ENCODE peak calls at places on chromosome 9, in seven cellular contexts. One of them, this sample, is unnamed.

GRCh38 chr9:98429613-98430012 is 174.2 kb upstream of the TBC1D2 start:
- DNase-seq in IMR-90: peak; percentile 80
- DNase-seq in neuronal stem cell: no peak
- DNase-seq in mesendoderm: peak; percentile 50
- DNase-seq in H9: no peak
- DNase-seq in H1: no peak
- DNase-seq in trophoblast cell: no peak
- DNase-seq in this sample: peak; percentile 32

GRCh38 chr9:102253099-102253498 is 514.7 kb upstream of the GRIN3A start:
- DNase-seq in trophoblast cell: no peak
- DNase-seq in neuronal stem cell: no peak
- DNase-seq in H9: no peak
- DNase-seq in IMR-90: no peak
- DNase-seq in H1: no peak
- DNase-seq in mesendoderm: peak; percentile 51
- DNase-seq in this sample: no peak

GRCh38 chr9:27194401-27195091 is 85.5 kb downstream of the TEK start:
- DNase-seq in H1: no peak
- DNase-seq in neuronal stem cell: no peak
- DNase-seq in IMR-90: peak; percentile 87
- DNase-seq in H9: no peak
- DNase-seq in trophoblast cell: no peak
- DNase-seq in mesendoderm: peak; percentile 43
- DNase-seq in this sample: peak; percentile 97

GRCh38 chr9:126781186-126781585 is 23.7 kb upstream of the ZBTB43 start:
- DNase-seq in H9: no peak
- DNase-seq in H1: no peak
- DNase-seq in IMR-90: no peak
- DNase-seq in neuronal stem cell: no peak
- DNase-seq in trophoblast cell: no peak
- DNase-seq in mesendoderm: no peak
- DNase-seq in this sample: no peak

GRCh38 chr9:108612510-108612909 is 243.3 kb downstream of the ACTL7B start:
- DNase-seq in H9: no peak
- DNase-seq in mesendoderm: no peak
- DNase-seq in neuronal stem cell: no peak
- DNase-seq in trophoblast cell: no peak
- DNase-seq in H1: no peak
- DNase-seq in IMR-90: no peak
- DNase-seq in this sample: no peak

GRCh38 chr9:126637002-126637849 is 23.5 kb downstream of the LMX1B start:
- DNase-seq in neuronal stem cell: no peak
- DNase-seq in trophoblast cell: no peak
- DNase-seq in mesendoderm: no peak
- DNase-seq in IMR-90: no peak
- DNase-seq in H1: no peak
- DNase-seq in H9: no peak
- DNase-seq in this sample: no peak

GRCh38 chr9:69380301-69380700 is 55.3 kb downstream of the ENTREP1 start:
- DNase-seq in trophoblast cell: no peak
- DNase-seq in mesendoderm: no peak
- DNase-seq in neuronal stem cell: no peak
- DNase-seq in IMR-90: no peak
- DNase-seq in H1: no peak
- DNase-seq in H9: no peak
- DNase-seq in this sample: peak; percentile 19

GRCh38 chr9:69195019-69195418 is 20.9 kb downstream of the TJP2 start:
- DNase-seq in mesendoderm: no peak
- DNase-seq in H1: no peak
- DNase-seq in neuronal stem cell: no peak
- DNase-seq in IMR-90: no peak
- DNase-seq in H9: no peak
- DNase-seq in trophoblast cell: no peak
- DNase-seq in this sample: no peak

GRCh38 chr9:72334658-72335337 is 30.2 kb downstream of the ZFAND5 start:
- DNase-seq in mesendoderm: no peak
- DNase-seq in H1: no peak
- DNase-seq in IMR-90: no peak
- DNase-seq in neuronal stem cell: no peak
- DNase-seq in trophoblast cell: no peak
- DNase-seq in H9: no peak
- DNase-seq in this sample: no peak

GRCh38 chr9:130651752-130652151 is 12.6 kb upstream of the PRDM12 start:
- DNase-seq in IMR-90: no peak
- DNase-seq in neuronal stem cell: no peak
- DNase-seq in H1: no peak
- DNase-seq in H9: no peak
- DNase-seq in trophoblast cell: no peak
- DNase-seq in mesendoderm: no peak
- DNase-seq in this sample: no peak

GRCh38 chr9:20382460-20383071 is 239.7 kb downstream of the MLLT3 start:
- DNase-seq in neuronal stem cell: no peak
- DNase-seq in H9: no peak
- DNase-seq in H1: no peak
- DNase-seq in IMR-90: peak; percentile 78
- DNase-seq in mesendoderm: no peak
- DNase-seq in trophoblast cell: no peak
- DNase-seq in this sample: peak; percentile 50

GRCh38 chr9:88307136-88307535 is 81.1 kb upstream of the SPIN1 start:
- DNase-seq in IMR-90: no peak
- DNase-seq in trophoblast cell: no peak
- DNase-seq in H1: no peak
- DNase-seq in mesendoderm: no peak
- DNase-seq in neuronal stem cell: no peak
- DNase-seq in H9: no peak
- DNase-seq in this sample: no peak

GRCh38 chr9:37445832-37446231 is 19.4 kb downstream of the ZBTB5 start:
- DNase-seq in H9: no peak
- DNase-seq in mesendoderm: no peak
- DNase-seq in H1: no peak
- DNase-seq in trophoblast cell: no peak
- DNase-seq in neuronal stem cell: no peak
- DNase-seq in IMR-90: no peak
- DNase-seq in this sample: no peak

GRCh38 chr9:98807070-98807810 is at the start of gene GALNT12:
- DNase-seq in trophoblast cell: no peak
- DNase-seq in H9: peak; percentile 67
- DNase-seq in H1: peak; percentile 77
- DNase-seq in IMR-90: no peak
- DNase-seq in neuronal stem cell: no peak
- DNase-seq in mesendoderm: peak; percentile 57
- DNase-seq in this sample: no peak

GRCh38 chr9:98083059-98083458 is 26.5 kb downstream of the NANS start:
- DNase-seq in neuronal stem cell: no peak
- DNase-seq in H1: no peak
- DNase-seq in IMR-90: peak; percentile 46
- DNase-seq in H9: no peak
- DNase-seq in trophoblast cell: peak; percentile 62
- DNase-seq in mesendoderm: no peak
- DNase-seq in this sample: peak; percentile 18

GRCh38 chr9:129142536-129142935 is 31.3 kb downstream of the PTPA start:
- DNase-seq in H1: no peak
- DNase-seq in mesendoderm: no peak
- DNase-seq in IMR-90: no peak
- DNase-seq in trophoblast cell: no peak
- DNase-seq in H9: no peak
- DNase-seq in neuronal stem cell: no peak
- DNase-seq in this sample: no peak

GRCh38 chr9:128987800-128988199 is 40.3 kb downstream of the NUP188 start:
- DNase-seq in trophoblast cell: no peak
- DNase-seq in neuronal stem cell: no peak
- DNase-seq in H1: no peak
- DNase-seq in mesendoderm: no peak
- DNase-seq in H9: no peak
- DNase-seq in IMR-90: peak; percentile 80
- DNase-seq in this sample: peak; percentile 24

GRCh38 chr9:102518324-102518723 is 476.8 kb upstream of the CYLC2 start:
- DNase-seq in H9: no peak
- DNase-seq in H1: no peak
- DNase-seq in IMR-90: no peak
- DNase-seq in mesendoderm: no peak
- DNase-seq in neuronal stem cell: no peak
- DNase-seq in trophoblast cell: no peak
- DNase-seq in this sample: no peak

GRCh38 chr9:124467410-124468060 is 17.3 kb downstream of the ADGRD2 start:
- DNase-seq in H1: no peak
- DNase-seq in mesendoderm: no peak
- DNase-seq in trophoblast cell: no peak
- DNase-seq in H9: no peak
- DNase-seq in neuronal stem cell: no peak
- DNase-seq in IMR-90: no peak
- DNase-seq in this sample: no peak

DNA sequence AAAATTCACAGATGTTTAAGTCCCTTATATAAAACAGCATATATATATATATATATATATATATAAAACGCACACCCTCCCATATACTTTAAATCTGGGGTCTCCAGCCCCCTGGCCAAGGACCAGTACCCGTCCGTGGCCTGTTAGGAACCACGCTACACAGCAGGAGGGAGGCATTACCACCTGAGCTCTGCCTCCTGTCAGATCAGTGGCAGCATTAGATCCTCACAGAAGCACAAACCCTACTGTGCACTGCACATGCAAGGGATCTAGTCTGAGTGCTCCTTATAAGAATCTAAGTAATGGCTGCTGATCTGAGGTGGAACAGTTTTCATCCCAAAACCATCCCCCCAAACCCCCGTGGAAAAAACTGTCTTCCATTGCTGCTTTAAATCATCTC is 9.0 kb downstream of the PSIP1 start:
- DNase-seq in mesendoderm: no peak
- DNase-seq in trophoblast cell: no peak
- DNase-seq in neuronal stem cell: no peak
- DNase-seq in H1: no peak
- DNase-seq in IMR-90: no peak
- DNase-seq in H9: no peak
- DNase-seq in this sample: no peak
- H3K23ac ChIP-seq in mesendoderm: no peak overlapping the region
- H3K23ac ChIP-seq in trophoblast cell: no peak overlapping the region
- H3K23ac ChIP-seq in neuronal stem cell: no peak overlapping the region
- H3K23ac ChIP-seq in H1: no peak overlapping the region
- H3K23ac ChIP-seq in IMR-90: peak overlapping the region; percentile 46
- H3K23ac ChIP-seq in H9: no peak overlapping the region
- H3K23ac ChIP-seq in this sample: no peak overlapping the region

GRCh38 chr9:84773023-84773422 is 103.5 kb downstream of the NTRK2 start:
- DNase-seq in neuronal stem cell: no peak
- DNase-seq in trophoblast cell: no peak
- DNase-seq in mesendoderm: no peak
- DNase-seq in H1: no peak
- DNase-seq in H9: no peak
- DNase-seq in IMR-90: peak; percentile 41
- DNase-seq in this sample: no peak
- H2BK5ac ChIP-seq in neuronal stem cell: no peak overlapping the region
- H2BK5ac ChIP-seq in trophoblast cell: no peak overlapping the region
- H2BK5ac ChIP-seq in mesendoderm: no peak overlapping the region
- H2BK5ac ChIP-seq in H1: no peak overlapping the region
- H2BK5ac ChIP-seq in H9: no peak overlapping the region
- H2BK5ac ChIP-seq in IMR-90: peak overlapping the region; percentile 42
- H2BK5ac ChIP-seq in this sample: no peak overlapping the region

DNA sequence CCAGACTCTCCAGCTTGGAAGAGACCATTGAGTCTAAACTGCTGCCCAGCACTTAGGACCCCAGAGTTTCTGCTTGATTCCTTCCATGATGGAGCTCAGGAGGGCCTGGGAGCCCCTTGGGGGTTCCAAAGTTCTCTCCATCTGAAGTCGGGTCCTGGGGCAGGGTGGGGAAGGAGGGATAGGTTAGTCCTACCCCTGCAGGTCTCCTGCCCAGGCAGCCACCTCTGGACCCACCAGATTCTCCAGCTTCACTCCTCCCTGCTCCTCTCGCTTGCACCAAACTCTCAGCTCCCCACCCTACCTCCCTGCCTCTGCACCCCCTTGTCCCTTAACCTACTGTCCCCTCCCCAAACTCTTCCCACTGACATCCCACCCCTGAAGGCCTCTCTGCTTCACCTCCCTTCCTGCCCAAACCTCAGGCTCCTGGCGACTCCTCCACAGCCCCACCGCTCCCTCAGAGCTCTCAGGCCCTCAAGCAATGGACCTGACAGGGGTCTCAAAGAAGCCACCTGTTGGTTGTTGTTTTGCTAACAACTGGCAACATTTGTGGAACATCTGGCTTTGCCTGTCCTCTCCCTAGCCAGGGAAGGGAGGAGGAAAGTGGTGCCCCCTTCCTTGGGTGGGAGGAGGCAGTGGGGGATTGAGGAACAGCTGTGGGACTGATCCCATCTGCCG is 137.5 kb downstream of the RGS3 start:
- DNase-seq in IMR-90: no peak
- DNase-seq in H9: no peak
- DNase-seq in neuronal stem cell: no peak
- DNase-seq in H1: no peak
- DNase-seq in mesendoderm: no peak
- DNase-seq in trophoblast cell: no peak
- DNase-seq in this sample: no peak
- H3K9ac ChIP-seq in IMR-90: no peak overlapping the region
- H3K9ac ChIP-seq in H9: no peak overlapping the region
- H3K9ac ChIP-seq in neuronal stem cell: no peak overlapping the region
- H3K9ac ChIP-seq in H1: no peak overlapping the region
- H3K9ac ChIP-seq in mesendoderm: no peak overlapping the region
- H3K9ac ChIP-seq in trophoblast cell: no peak overlapping the region
- H3K9ac ChIP-seq in this sample: no peak overlapping the region

GRCh38 chr9:119368179-119368578 is 1.1 kb downstream of the BRINP1 start:
- DNase-seq in H1: no peak
- DNase-seq in neuronal stem cell: no peak
- DNase-seq in H9: no peak
- DNase-seq in IMR-90: no peak
- DNase-seq in trophoblast cell: no peak
- DNase-seq in mesendoderm: no peak
- DNase-seq in this sample: no peak

GRCh38 chr9:119372951-119373350 is 3.7 kb upstream of the BRINP1 start:
- DNase-seq in IMR-90: no peak
- DNase-seq in mesendoderm: no peak
- DNase-seq in trophoblast cell: no peak
- DNase-seq in H1: no peak
- DNase-seq in neuronal stem cell: no peak
- DNase-seq in H9: no peak
- DNase-seq in this sample: no peak

GRCh38 chr9:119369670-119370366 is 583 bp upstream of the BRINP1 start:
- DNase-seq in H9: no peak
- DNase-seq in IMR-90: no peak
- DNase-seq in neuronal stem cell: no peak
- DNase-seq in H1: no peak
- DNase-seq in trophoblast cell: no peak
- DNase-seq in mesendoderm: peak; percentile 19
- DNase-seq in this sample: no peak

GRCh38 chr9:119368681-119369581 is at the start of gene BRINP1:
- DNase-seq in H9: peak; percentile 80
- DNase-seq in IMR-90: no peak
- DNase-seq in trophoblast cell: no peak
- DNase-seq in neuronal stem cell: peak; percentile 47
- DNase-seq in mesendoderm: peak; percentile 86
- DNase-seq in H1: peak; percentile 81
- DNase-seq in this sample: peak; percentile 6

DNA sequence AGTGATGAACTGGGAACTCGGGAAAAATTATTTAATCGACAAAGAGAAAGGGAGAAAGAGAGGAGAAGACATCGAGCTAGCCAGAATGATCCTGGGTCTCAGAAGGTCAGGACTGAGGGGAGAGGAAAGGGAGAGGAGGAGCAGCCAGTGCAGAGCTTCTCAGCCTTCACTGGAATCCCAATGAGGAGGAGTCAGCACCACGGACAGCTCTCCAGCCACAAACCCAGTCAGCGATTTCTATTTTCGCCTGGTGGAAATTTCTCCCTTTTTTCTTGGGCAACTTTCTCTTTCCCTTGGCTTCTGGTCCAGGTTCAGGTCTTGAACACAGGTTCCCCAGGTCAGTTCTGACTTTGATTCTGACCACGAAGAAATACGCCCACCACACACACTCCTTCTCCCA is 1.6 kb upstream of the BRINP1 start:
- DNase-seq in mesendoderm: peak; percentile 81
- DNase-seq in trophoblast cell: peak; percentile 3
- DNase-seq in neuronal stem cell: peak; percentile 73
- DNase-seq in IMR-90: peak; percentile 1
- DNase-seq in H9: peak; percentile 77
- DNase-seq in H1: peak; percentile 87
- DNase-seq in this sample: peak; percentile 25
- H3K23ac ChIP-seq in mesendoderm: no peak overlapping the region
- H3K23ac ChIP-seq in trophoblast cell: no peak overlapping the region
- H3K23ac ChIP-seq in neuronal stem cell: no peak overlapping the region
- H3K23ac ChIP-seq in IMR-90: no peak overlapping the region
- H3K23ac ChIP-seq in H9: no peak overlapping the region
- H3K23ac ChIP-seq in H1: no peak overlapping the region
- H3K23ac ChIP-seq in this sample: no peak overlapping the region

This sample was measured in mesenchymal stem cell.